ENCODE peak calls at places on chromosome 21, in six cellular contexts. N is CD4-positive, alpha-beta memory T cell; B is NCI-H748 treated with DMSO at 0.1 percent for 48 hours; O is cardiac muscle cell; S is HEK293T; M is GM12892. R is an unnamed sample.

GRCh38 chr21:34180826-34181359 is 107.5 kb downstream of the MRPS6 start:
- DNase-seq in N (no peak), B (no peak), O (no peak), S (no peak), M (no peak), R (no peak)

GRCh38 chr21:34345091-34345871 is 18.5 kb upstream of the KCNE2 start:
- DNase-seq in N (no peak), B (no peak), O (no peak), S (no peak), M (no peak), R (no peak)

GRCh38 chr21:42809171-42809570 is 70.2 kb downstream of the WDR4 start:
- DNase-seq in N (no peak), B (no peak), O (no peak), S (no peak), M (no peak), R (no peak)

GRCh38 chr21:42262826-42263225 is 43.9 kb downstream of the ABCG1 start:
- DNase-seq in N (no peak), B (no peak), O (peak; percentile 62), S (no peak), M (no peak), R (peak; percentile 36)

GRCh38 chr21:25845729-25846256 is 111.0 kb downstream of the GABPA start:
- DNase-seq in N (no peak), B (no peak), O (no peak), S (no peak), M (no peak), R (no peak)

GRCh38 chr21:32281531-32281930 is 2.7 kb upstream of the MIS18A start:
- DNase-seq in N (no peak), B (no peak), O (no peak), S (no peak), M (no peak), R (no peak)

GRCh38 chr21:43697758-43698643 is 20.9 kb upstream of the PDXK start:
- DNase-seq in N (no peak), B (no peak), O (no peak), S (no peak), M (no peak), R (no peak)

GRCh38 chr21:46119565-46120271 is 21.8 kb downstream of the COL6A2 start:
- DNase-seq in N (no peak), B (no peak), O (no peak), S (no peak), M (peak; percentile 18), R (peak; percentile 4)

GRCh38 chr21:38136201-38136600 is 120.6 kb upstream of the KCNJ15 start:
- DNase-seq in N (no peak), B (no peak), O (no peak), S (no peak), M (no peak), R (no peak)